ENCODE peak calls at places on chromosome 5, in four cellular contexts. X is HepG2, H is GM12878, F is K562. Q is an unnamed sample.

GRCh38 chr5:116358911-116359418 is 215.7 kb downstream of the SEMA6A start:
- DNase-seq in X (no peak), F (no peak), H (peak; percentile 73), Q (no peak)

GRCh38 chr5:58497956-58498942 is 7.0 kb downstream of the GAPT start:
- DNase-seq in F (peak; percentile 9), H (no peak), X (peak; percentile 24), Q (peak; percentile 66)

GRCh38 chr5:178265746-178266145 is 33.1 kb upstream of the PHYKPL start:
- DNase-seq in X (no peak), H (no peak), F (no peak), Q (no peak)

GRCh38 chr5:32618962-32619361 is 33.6 kb downstream of the SUB1 start:
- DNase-seq in H (no peak), F (no peak), X (no peak), Q (no peak)

GRCh38 chr5:65730910-65731309 is 8.9 kb downstream of the NLN start:
- DNase-seq in X (no peak), H (no peak), F (no peak), Q (no peak)

GRCh38 chr5:57450991-57451876 is 31.4 kb downstream of the ACTBL2 start:
- DNase-seq in F (no peak), H (no peak), X (no peak), Q (no peak)

GRCh38 chr5:760363-761205 is 23.9 kb downstream of the ZDHHC11B start:
- DNase-seq in X (no peak), H (no peak), F (no peak), Q (no peak)

GRCh38 chr5:111384220-111384619 is 128.1 kb downstream of the STARD4 start:
- DNase-seq in X (no peak), F (no peak), H (no peak), Q (no peak)

GRCh38 chr5:138177936-138178515 is 404 bp downstream of the BRD8 start:
- DNase-seq in H (no peak), X (peak; percentile 23), F (peak; percentile 56), Q (no peak)

GRCh38 chr5:157356576-157356975 is 90.7 kb downstream of the CYFIP2 start:
- DNase-seq in X (no peak), H (no peak), F (no peak), Q (no peak)

GRCh38 chr5:38738898-38739743 is 106.7 kb upstream of the OSMR start:
- DNase-seq in X (no peak), F (no peak), H (no peak), Q (no peak)

GRCh38 chr5:57368010-57368409 is 114.6 kb downstream of the ACTBL2 start:
- DNase-seq in F (no peak), H (no peak), X (no peak), Q (no peak)

GRCh38 chr5:123035950-123036390 is 555 bp downstream of the PPIC start:
- DNase-seq in X (peak; percentile 22), F (peak; percentile 11), H (no peak), Q (peak; percentile 60)

GRCh38 chr5:162209005-162209605 is 141.5 kb downstream of the GABRG2 start:
- DNase-seq in F (peak; percentile 10), X (peak; percentile 25), H (peak; percentile 24), Q (peak; percentile 70)

GRCh38 chr5:10550222-10550995 is 13.5 kb upstream of the ANKRD33B start:
- DNase-seq in F (no peak), H (no peak), X (no peak), Q (no peak)

GRCh38 chr5:31192442-31192841 is 1.0 kb upstream of the CDH6 start:
- DNase-seq in H (no peak), X (no peak), F (no peak), Q (no peak)

GRCh38 chr5:178994580-178995340 is at the start of gene GRM6:
- DNase-seq in X (no peak), H (no peak), F (no peak), Q (peak; percentile 61)

GRCh38 chr5:171424726-171425125 is 5.3 kb downstream of the FGF18 start:
- DNase-seq in H (no peak), F (no peak), X (no peak), Q (no peak)

GRCh38 chr5:100644206-100644605 is 109.0 kb downstream of the FAM174A start:
- DNase-seq in H (no peak), F (no peak), X (no peak), Q (no peak)

GRCh38 chr5:173917788-173918786 is 29.9 kb downstream of the CPEB4 start:
- DNase-seq in H (peak; percentile 86), F (peak; percentile 85), X (peak; percentile 37), Q (peak; percentile 42)

GRCh38 chr5:43652537-43653302 is 49.7 kb downstream of the NNT start:
- DNase-seq in F (no peak), X (no peak), H (no peak), Q (no peak)

GRCh38 chr5:150763023-150763793 is 4.4 kb upstream of the DCTN4 start:
- DNase-seq in F (peak; percentile 96), H (no peak), X (peak; percentile 80), Q (no peak)

GRCh38 chr5:573976-574375 is 38.2 kb upstream of the CEP72 start:
- DNase-seq in H (no peak), F (no peak), X (no peak), Q (no peak)

GRCh38 chr5:58012801-58013315 is 447.0 kb downstream of the PLK2 start:
- DNase-seq in F (no peak), X (no peak), H (no peak), Q (no peak)

GRCh38 chr5:177402271-177403043 is 2.0 kb upstream of the PFN3 start:
- DNase-seq in H (no peak), X (no peak), F (no peak), Q (peak; percentile 90)

GRCh38 chr5:180910735-180911134 is 11.8 kb downstream of the BTNL8 start:
- DNase-seq in X (no peak), F (no peak), H (no peak), Q (no peak)

GRCh38 chr5:102554728-102555127 is 55.9 kb upstream of the SLCO6A1 start:
- DNase-seq in F (peak; percentile 2), H (no peak), X (peak; percentile 12), Q (no peak)

GRCh38 chr5:158489207-158489532 is 610.5 kb downstream of the EBF1 start:
- DNase-seq in X (no peak), H (no peak), F (no peak), Q (no peak)
- TF ChIP-seq NR2C2 in X (no peak), H (no peak), F (no peak), Q (no peak)

GRCh38 chr5:95530441-95530840 is 24.3 kb downstream of the SKIC3 start:
- DNase-seq in X (no peak), H (no peak), F (no peak), Q (no peak)
- TF ChIP-seq NR2C2 in X (no peak), H (no peak), F (no peak), Q (no peak)

GRCh38 chr5:154648706-154649105 is 106.5 kb upstream of the LARP1 start:
- DNase-seq in F (peak; percentile 83), H (no peak), X (no peak), Q (no peak)
- TF ChIP-seq NR2C2 in F (no peak), H (no peak), X (no peak), Q (no peak)

GRCh38 chr5:71014186-71014585 is 11.0 kb downstream of the NAIP start:
- DNase-seq in F (no peak), H (no peak), X (no peak), Q (no peak)
- TF ChIP-seq NR2C2 in F (no peak), H (no peak), X (no peak), Q (no peak)

GRCh38 chr5:14366763-14367162 is 214.8 kb upstream of the OTULINL start:
- DNase-seq in X (no peak), F (no peak), H (no peak), Q (no peak)
- TF ChIP-seq NR2C2 in X (no peak), F (no peak), H (no peak), Q (no peak)

GRCh38 chr5:88263349-88263748 is 5.3 kb downstream of the TMEM161B start:
- DNase-seq in F (no peak), H (no peak), X (no peak), Q (no peak)

GRCh38 chr5:88268414-88269184 is at the start of gene TMEM161B:
- DNase-seq in X (peak; percentile 94), H (peak; percentile 89), F (peak; percentile 97), Q (peak; percentile 70)

GRCh38 chr5:88269222-88269771 is 652 bp upstream of the TMEM161B start:
- DNase-seq in F (peak; percentile 25), H (peak; percentile 12), X (peak; percentile 6), Q (no peak)
- TF ChIP-seq NR2C2 in F (no peak), H (no peak), X (no peak), Q (no peak)

DNA sequence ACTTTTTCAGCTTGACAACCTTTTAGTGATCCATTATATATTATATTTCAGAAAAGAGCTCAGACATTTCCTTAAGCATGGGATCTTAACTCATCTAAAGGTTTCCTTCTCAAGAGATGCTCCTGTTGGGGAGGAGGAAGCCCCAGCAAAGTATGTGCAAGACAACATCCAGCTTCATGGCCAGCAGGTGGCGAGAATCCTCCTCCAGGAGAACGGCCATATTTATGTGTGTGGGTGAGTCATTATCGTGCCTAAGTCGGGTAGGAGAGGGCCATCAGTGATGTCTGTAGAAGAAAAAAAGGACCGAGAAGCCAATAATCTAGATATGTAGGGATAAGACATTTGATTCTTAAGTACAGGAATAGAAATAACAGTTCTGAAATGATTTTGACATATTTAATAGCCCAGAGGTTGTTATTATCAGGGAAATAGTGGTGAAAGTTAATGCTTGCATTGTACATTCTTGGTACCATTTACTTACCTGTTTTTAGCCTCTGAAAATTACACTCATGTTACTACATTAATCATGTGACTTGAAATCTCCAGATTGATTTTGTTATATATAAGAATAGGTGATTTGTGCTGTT is 28.2 kb downstream of the MTRR start:
- DNase-seq in H (no peak), X (peak; percentile 21), F (peak; percentile 65), Q (peak; percentile 58)
- TF ChIP-seq NR2C2 in H (no peak), X (no peak), F (no peak), Q (no peak)